ENCODE peak calls at places on chromosomes 13 and 19, in four cellular contexts. S, M, Z and G are unnamed samples.

GRCh38 chr13:26956532-26957142 is 196.1 kb upstream of the GPR12 start:
- DNase-seq in Z (no peak), M (no peak), S (no peak), G (no peak)

GRCh38 chr13:28140433-28141125 is 2.2 kb downstream of the PAN3 start:
- DNase-seq in M (no peak), S (no peak), Z (no peak), G (no peak)

GRCh38 chr13:90003566-90003965 is 1343.9 kb upstream of the MIR17HG start:
- DNase-seq in M (no peak), S (no peak), Z (no peak), G (no peak)

GRCh38 chr19:16327911-16328823 is 3.5 kb downstream of the KLF2 start:
- DNase-seq in Z (no peak), M (no peak), S (peak), G (peak)

GRCh38 chr19:48698046-48698445 is 2.3 kb downstream of the FUT2 start:
- DNase-seq in S (peak), Z (no peak), M (no peak), G (no peak)

GRCh38 chr13:110105136-110105535 is 201.8 kb downstream of the COL4A1 start:
- DNase-seq in S (no peak), Z (no peak), M (no peak), G (no peak)

GRCh38 chr19:43940719-43941118 is 5.6 kb upstream of the ZNF45 start:
- DNase-seq in S (no peak), M (no peak), Z (no peak), G (no peak)

GRCh38 chr19:18208098-18208951 is 4.5 kb upstream of the RAB3A start:
- DNase-seq in Z (no peak), M (peak), S (peak), G (no peak)

GRCh38 chr13:43865892-43866291 is 13.6 kb downstream of the CCDC122 start:
- DNase-seq in Z (no peak), M (no peak), S (peak), G (no peak)